ENCODE peak calls at places on chromosomes 12 and 14, in six cellular contexts. H is H1, T is K562, P is GM12878, V is SK-N-SH, C is HepG2. L is an unnamed sample.
A peak's percentile ranks its signal among the peaks of the same experiment; 100 is the strongest.

GRCh38 chr14:68442828-68443460 is 349.9 kb downstream of the ZFP36L1 start:
- DNase-seq in H (no peak), T (no peak), P (no peak), V (no peak), C (no peak), L (no peak)

GRCh38 chr14:98633380-98633779 is 638.6 kb downstream of the BCL11B start:
- DNase-seq in H (no peak), T (no peak), P (no peak), V (no peak), C (peak; percentile 7), L (no peak)

GRCh38 chr14:55448146-55448614 is 7.8 kb upstream of the TBPL2 start:
- DNase-seq in H (no peak), T (peak; percentile 8), P (no peak), V (no peak), C (no peak), L (no peak)

GRCh38 chr12:63018273-63018672 is 83.3 kb upstream of the PPM1H start:
- DNase-seq in H (no peak), T (no peak), P (no peak), V (no peak), C (no peak), L (no peak)

GRCh38 chr12:1662761-1663439 is 28.0 kb upstream of the ADIPOR2 start:
- DNase-seq in H (peak; percentile 87), T (peak; percentile 79), P (no peak), V (peak; percentile 47), C (no peak), L (no peak)

GRCh38 chr12:48973531-48973930 is 2.0 kb upstream of the WNT10B start:
- DNase-seq in H (no peak), T (peak; percentile 51), P (no peak), V (peak; percentile 40), C (peak; percentile 39), L (no peak)

GRCh38 chr14:75720828-75721227 is 59.8 kb downstream of the TTLL5 start:
- DNase-seq in H (no peak), T (no peak), P (no peak), V (no peak), C (no peak), L (no peak)

GRCh38 chr12:2944401-2945047 is 14.7 kb upstream of the TEAD4 start:
- DNase-seq in H (peak; percentile 94), T (peak; percentile 64), P (peak; percentile 15), V (peak; percentile 74), C (peak; percentile 46), L (no peak)

GRCh38 chr12:24444634-24445033 is 495.2 kb upstream of the SOX5 start:
- DNase-seq in H (no peak), T (no peak), P (no peak), V (no peak), C (no peak), L (no peak)

GRCh38 chr12:104263580-104264358 is 39.8 kb upstream of the EID3 start:
- DNase-seq in H (no peak), T (no peak), P (no peak), V (peak; percentile 75), C (no peak), L (no peak)

GRCh38 chr14:32202941-32203882 is at the start of gene RNU6-8:
- DNase-seq in H (peak; percentile 85), T (peak; percentile 79), P (peak; percentile 57), V (peak; percentile 95), C (peak; percentile 96), L (peak; percentile 61)

GRCh38 chr14:101194356-101195308 is 291.1 kb upstream of the RTL1 start:
- DNase-seq in H (peak; percentile 55), T (no peak), P (no peak), V (no peak), C (no peak), L (no peak)

GRCh38 chr14:65961004-65961403 is 525.2 kb upstream of the CCDC196 start:
- DNase-seq in H (peak; percentile 93), T (peak; percentile 65), P (no peak), V (peak; percentile 45), C (no peak), L (no peak)

GRCh38 chr12:19410211-19410610 is 29.1 kb upstream of the AEBP2 start:
- DNase-seq in H (no peak), T (no peak), P (no peak), V (peak; percentile 57), C (no peak), L (no peak)

GRCh38 chr12:120199595-120200306 is 1.2 kb downstream of the RPLP0 start:
- DNase-seq in H (no peak), T (no peak), P (no peak), V (no peak), C (no peak), L (no peak)

GRCh38 chr14:42424501-42424900 is 817.8 kb downstream of the LRFN5 start:
- DNase-seq in H (no peak), T (no peak), P (no peak), V (no peak), C (no peak), L (no peak)

GRCh38 chr14:31208546-31209424 is 1.2 kb upstream of the HECTD1 start:
- DNase-seq in H (no peak), T (no peak), P (no peak), V (no peak), C (no peak), L (no peak)

GRCh38 chr14:32661216-32661615 is 277.5 kb upstream of the NPAS3 start:
- DNase-seq in H (no peak), T (no peak), P (no peak), V (no peak), C (no peak), L (no peak)

GRCh38 chr14:37599527-37600368 is 4.3 kb downstream of the TTC6 start:
- DNase-seq in H (peak; percentile 76), T (no peak), P (no peak), V (no peak), C (no peak), L (no peak)

GRCh38 chr14:22488522-22489246 is 100.3 kb downstream of the DAD1 start:
- DNase-seq in H (no peak), T (no peak), P (peak; percentile 94), V (no peak), C (no peak), L (no peak)

GRCh38 chr12:1013618-1014489 is 22.8 kb downstream of the ERC1 start:
- DNase-seq in H (no peak), T (no peak), P (no peak), V (no peak), C (no peak), L (no peak)

GRCh38 chr12:45191239-45191638 is 24.7 kb upstream of the ANO6 start:
- DNase-seq in H (no peak), T (no peak), P (no peak), V (no peak), C (peak; percentile 10), L (no peak)

GRCh38 chr12:28107679-28108078 is 82.6 kb upstream of the CCDC91 start:
- DNase-seq in H (no peak), T (no peak), P (no peak), V (no peak), C (no peak), L (no peak)

GRCh38 chr12:104462931-104463339 is 6.2 kb downstream of the CHST11 start:
- DNase-seq in H (no peak), T (no peak), P (peak; percentile 88), V (no peak), C (no peak), L (peak; percentile 52)

GRCh38 chr14:74954232-74954946 is 1.0 kb downstream of the PGF start:
- DNase-seq in H (no peak), T (peak; percentile 33), P (no peak), V (peak; percentile 82), C (peak; percentile 63), L (no peak)

GRCh38 chr12:2796187-2796663 is 1.5 kb downstream of the FKBP4 start:
- DNase-seq in H (no peak), T (no peak), P (no peak), V (no peak), C (no peak), L (no peak)

GRCh38 chr12:3273409-3273853 is 196.3 kb downstream of the TSPAN9 start:
- DNase-seq in H (no peak), T (no peak), P (no peak), V (no peak), C (no peak), L (no peak)

GRCh38 chr12:117674313-117674712 is 294.5 kb downstream of the KSR2 start:
- DNase-seq in H (no peak), T (no peak), P (no peak), V (no peak), C (no peak), L (no peak)

GRCh38 chr12:131709226-131709625 is 1.7 kb upstream of the SFSWAP start:
- DNase-seq in H (no peak), T (no peak), P (no peak), V (no peak), C (no peak), L (no peak)

GRCh38 chr12:130688027-130688778 is 27.9 kb downstream of the RIMBP2 start:
- DNase-seq in H (no peak), T (no peak), P (no peak), V (no peak), C (no peak), L (no peak)

GRCh38 chr14:74326369-74327152 is 21.7 kb upstream of the VRTN start:
- DNase-seq in H (peak; percentile 85), T (no peak), P (no peak), V (peak; percentile 10), C (peak; percentile 26), L (no peak)

GRCh38 chr12:124311292-124312109 is 16.6 kb downstream of the RFLNA start:
- DNase-seq in H (no peak), T (peak; percentile 57), P (no peak), V (no peak), C (no peak), L (no peak)

GRCh38 chr14:82432531-82432930 is 898.9 kb upstream of the SEL1L start:
- DNase-seq in H (no peak), T (no peak), P (no peak), V (no peak), C (no peak), L (no peak)

DNA sequence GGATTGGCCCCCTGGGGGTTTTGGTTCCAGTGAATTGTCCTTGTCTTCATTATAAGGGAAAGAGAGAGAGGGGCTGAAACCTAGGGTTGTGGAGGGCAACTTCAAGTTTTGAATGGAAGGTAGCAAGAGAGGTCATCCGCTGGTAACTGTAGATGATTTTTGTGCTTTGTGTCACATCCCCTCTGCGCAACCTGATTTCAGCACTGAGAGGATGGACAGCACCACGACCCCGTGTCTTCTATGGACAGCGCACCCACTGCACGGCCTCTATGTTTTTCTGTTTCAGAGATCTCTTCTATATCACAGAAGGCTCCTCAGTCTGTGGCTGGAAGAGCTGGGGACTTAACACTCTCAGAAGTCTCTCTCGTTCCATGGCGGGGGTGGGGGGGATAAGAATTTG is 127.0 kb upstream of the RPH3A start:
- DNase-seq in H (peak; percentile 67), T (peak; percentile 25), P (no peak), V (no peak), C (no peak), L (no peak)
- TF ChIP-seq GABPA in H (no peak), T (no peak), P (no peak), V (no peak), C (no peak), L (no peak)

GRCh38 chr14:47846008-47846407 is 170.6 kb upstream of the MDGA2 start:
- DNase-seq in H (no peak), T (no peak), P (no peak), V (no peak), C (no peak), L (no peak)
- TF ChIP-seq GABPA in H (no peak), T (no peak), P (no peak), V (no peak), C (no peak), L (no peak)

GRCh38 chr12:112752298-112752697 is 39.2 kb upstream of the RPH3A start:
- DNase-seq in H (no peak), T (no peak), P (no peak), V (no peak), C (no peak), L (no peak)
- TF ChIP-seq GABPA in H (no peak), T (no peak), P (no peak), V (no peak), C (no peak), L (no peak)

GRCh38 chr14:45364565-45364964 is 111.6 kb upstream of the MIS18BP1 start:
- DNase-seq in H (no peak), T (no peak), P (no peak), V (no peak), C (no peak), L (no peak)
- TF ChIP-seq GABPA in H (no peak), T (no peak), P (no peak), V (no peak), C (no peak), L (no peak)

L was measured in HL-60.